ENCODE peak calls at places on chromosome 2, in four cellular contexts. P is A549, Y is HepG2, Z is K562. M is an unnamed sample.

GRCh38 chr2:108324531-108325256 is 36.0 kb downstream of the SULT1C2 start:
- DNase-seq in P (peak), Y (no peak), Z (no peak), M (no peak)

GRCh38 chr2:54482725-54483124 is 26.6 kb downstream of the SPTBN1 start:
- DNase-seq in P (peak), Y (peak), Z (no peak), M (no peak)

GRCh38 chr2:231621051-231621879 is 28.6 kb downstream of the TEX44 start:
- DNase-seq in P (no peak), Y (no peak), Z (no peak), M (peak)

GRCh38 chr2:122180972-122181371 is 425.5 kb downstream of the TSN start:
- DNase-seq in P (no peak), Y (no peak), Z (no peak), M (no peak)

GRCh38 chr2:152924722-152925121 is 206.3 kb downstream of the ARL6IP6 start:
- DNase-seq in P (no peak), Y (no peak), Z (no peak), M (no peak)

GRCh38 chr2:150088538-150088937 is 398.9 kb downstream of the RND3 start:
- DNase-seq in P (no peak), Y (no peak), Z (no peak), M (no peak)

GRCh38 chr2:122179492-122180070 is 424.1 kb downstream of the TSN start:
- DNase-seq in P (no peak), Y (no peak), Z (no peak), M (no peak)

GRCh38 chr2:156907806-156908205 is 349.7 kb upstream of the GALNT5 start:
- DNase-seq in P (no peak), Y (no peak), Z (no peak), M (no peak)

GRCh38 chr2:26672112-26672817 is 20.3 kb upstream of the KCNK3 start:
- DNase-seq in P (no peak), Y (no peak), Z (no peak), M (no peak)

GRCh38 chr2:96631804-96632435 is 6.2 kb downstream of the KANSL3 start:
- DNase-seq in P (peak), Y (peak), Z (no peak), M (no peak)

GRCh38 chr2:191245046-191245868 is at the start of gene MYO1B:
- DNase-seq in P (peak), Y (peak), Z (peak), M (peak)

GRCh38 chr2:55048514-55048924 is 1.7 kb downstream of the RTN4 start:
- DNase-seq in P (peak), Y (peak), Z (peak), M (no peak)

GRCh38 chr2:197925204-197925603 is 120.8 kb downstream of the PLCL1 start:
- DNase-seq in P (no peak), Y (no peak), Z (no peak), M (no peak)

GRCh38 chr2:59900728-59901452 is 652.6 kb downstream of the BCL11A start:
- DNase-seq in P (no peak), Y (no peak), Z (no peak), M (no peak)

GRCh38 chr2:130371723-130372054 is 15.8 kb downstream of the PTPN18 start:
- DNase-seq in P (peak), Y (no peak), Z (no peak), M (no peak)

GRCh38 chr2:48124592-48124991 is 218.3 kb upstream of the FBXO11 start:
- DNase-seq in P (no peak), Y (no peak), Z (no peak), M (no peak)

GRCh38 chr2:226338825-226339224 is 460.8 kb downstream of the IRS1 start:
- DNase-seq in P (no peak), Y (no peak), Z (no peak), M (no peak)

GRCh38 chr2:98479959-98480524 is 35.4 kb downstream of the INPP4A start:
- DNase-seq in P (no peak), Y (no peak), Z (no peak), M (no peak)

GRCh38 chr2:20609349-20609994 is 41.4 kb downstream of the HS1BP3 start:
- DNase-seq in P (no peak), Y (peak), Z (no peak), M (no peak)

GRCh38 chr2:26216587-26216986 is 27.8 kb downstream of the HADHA start:
- DNase-seq in P (no peak), Y (no peak), Z (no peak), M (no peak)

GRCh38 chr2:66794115-66794514 is 359.2 kb downstream of the MEIS1 start:
- DNase-seq in P (no peak), Y (no peak), Z (no peak), M (no peak)

GRCh38 chr2:66794571-66794970 is 359.6 kb downstream of the MEIS1 start:
- DNase-seq in P (no peak), Y (no peak), Z (no peak), M (no peak)

GRCh38 chr2:66790651-66791181 is 355.8 kb downstream of the MEIS1 start:
- DNase-seq in P (peak), Y (no peak), Z (no peak), M (no peak)

DNA sequence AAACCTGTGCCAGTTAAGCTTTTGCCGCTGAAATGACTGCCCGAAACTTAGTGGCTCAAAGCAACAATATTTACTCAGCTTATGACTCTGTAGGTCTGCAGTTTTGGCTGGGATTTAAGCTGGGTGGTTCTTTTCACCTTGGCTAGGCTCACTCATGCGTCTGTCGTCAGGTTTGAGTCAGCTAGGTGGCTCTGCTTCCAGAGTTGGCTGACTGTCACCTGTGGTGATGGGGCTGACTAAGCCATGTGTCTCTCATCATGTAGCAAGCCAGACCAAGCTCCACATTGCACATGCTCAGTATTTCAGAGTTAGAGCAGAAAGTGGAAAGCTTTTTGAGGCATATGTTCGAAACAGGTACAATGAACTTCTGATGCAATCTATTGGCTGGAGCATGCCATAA is 354.8 kb downstream of the MEIS1 start:
- DNase-seq in P (peak), Y (no peak), Z (no peak), M (no peak)
- TF ChIP-seq ESRRA in P (no peak), Y (no peak), Z (no peak), M (no peak)

DNA sequence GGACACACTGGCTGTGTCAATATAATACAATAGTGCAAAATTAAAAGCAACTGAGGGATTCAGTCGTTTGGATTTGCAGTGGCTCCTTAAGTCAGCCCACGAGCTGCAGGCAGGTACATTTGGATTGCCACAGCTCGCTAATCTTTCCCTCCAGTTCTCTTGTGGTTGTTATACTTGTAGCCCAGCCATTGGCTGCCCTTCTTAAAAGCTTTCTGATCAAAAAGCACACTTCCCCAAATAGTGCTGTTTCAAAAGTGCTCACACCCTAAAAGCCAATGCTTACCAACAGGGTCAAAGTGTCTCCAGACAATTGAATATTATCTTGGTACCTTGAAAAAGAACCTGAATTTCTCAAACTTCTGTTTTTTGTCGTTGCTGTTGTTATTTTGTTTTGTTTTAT is 404.7 kb upstream of the FAM98A start:
- DNase-seq in P (no peak), Y (no peak), Z (no peak), M (no peak)
- TF ChIP-seq NR3C1 in P (no peak), Y (no peak), Z (no peak), M (no peak)

GRCh38 chr2:223852281-223852795 is 15.0 kb upstream of the AP1S3 start:
- DNase-seq in P (no peak), Y (no peak), Z (no peak), M (no peak)
- TF ChIP-seq ESRRA in P (no peak), Y (no peak), Z (no peak), M (no peak)

GRCh38 chr2:160581448-160581847 is 87.8 kb upstream of the RBMS1 start:
- DNase-seq in P (peak), Y (no peak), Z (no peak), M (peak)

GRCh38 chr2:160575363-160575762 is 81.8 kb upstream of the RBMS1 start:
- DNase-seq in P (no peak), Y (no peak), Z (no peak), M (no peak)

GRCh38 chr2:160581035-160581434 is 87.4 kb upstream of the RBMS1 start:
- DNase-seq in P (no peak), Y (no peak), Z (no peak), M (no peak)

GRCh38 chr2:160574472-160575140 is 81.0 kb upstream of the RBMS1 start:
- DNase-seq in P (peak), Y (no peak), Z (no peak), M (no peak)

DNA sequence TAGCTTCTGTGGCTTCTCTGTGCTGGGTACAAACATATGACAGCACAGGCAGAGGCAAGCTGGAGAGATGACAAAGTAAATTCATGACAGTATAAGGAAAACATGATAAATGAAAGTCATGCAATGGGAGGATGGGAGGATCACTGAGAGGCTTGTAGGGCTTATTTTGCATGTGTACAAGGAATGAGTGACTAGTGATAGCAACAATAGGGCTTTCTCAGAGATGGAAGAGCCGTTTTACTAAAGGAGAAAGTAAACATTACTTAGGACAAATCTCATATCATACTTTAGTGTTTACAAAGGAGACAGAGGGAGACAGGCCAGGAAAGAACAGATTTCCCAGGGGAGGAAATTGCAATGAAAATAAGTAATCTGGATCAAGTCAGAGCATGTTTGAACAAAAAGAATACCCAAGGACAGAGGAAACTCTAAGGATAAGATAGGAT is 82.5 kb upstream of the RBMS1 start:
- DNase-seq in P (peak), Y (no peak), Z (no peak), M (no peak)
- TF ChIP-seq NR3C1 in P (no peak), Y (no peak), Z (no peak), M (no peak)

GRCh38 chr2:13537771-13538349 is 821.1 kb downstream of the TRIB2 start:
- DNase-seq in P (no peak), Y (peak), Z (no peak), M (no peak)
- TF ChIP-seq ESRRA in P (no peak), Y (no peak), Z (no peak), M (no peak)

GRCh38 chr2:144481109-144481508 is 38.8 kb downstream of the ZEB2 start:
- DNase-seq in P (no peak), Y (no peak), Z (no peak), M (no peak)
- TF ChIP-seq NR3C1 in P (no peak), Y (no peak), Z (no peak), M (no peak)

GRCh38 chr2:11945139-11946126 is 199.0 kb downstream of the LPIN1 start:
- DNase-seq in P (no peak), Y (no peak), Z (no peak), M (no peak)
- TF ChIP-seq ESRRA in P (no peak), Y (no peak), Z (no peak), M (no peak)

GRCh38 chr2:43086451-43087221 is 139.8 kb downstream of the ZFP36L2 start:
- DNase-seq in P (peak), Y (peak), Z (no peak), M (no peak)
- TF ChIP-seq NR3C1 in P (no peak), Y (no peak), Z (no peak), M (no peak)

GRCh38 chr2:43225093-43225787 is 1.2 kb downstream of the ZFP36L2 start:
- DNase-seq in P (peak), Y (no peak), Z (peak), M (peak)
- TF ChIP-seq ESRRA in P (no peak), Y (no peak), Z (no peak), M (no peak)